ENCODE peak calls at places on chromosomes 16 and 17, in six cellular contexts. C, J, X, P, Q and U are unnamed samples.

GRCh38 chr17:49730078-49730786 is 22.5 kb upstream of the SLC35B1 start:
- DNase-seq in C (no peak), X (peak), P (no peak), J (peak), Q (no peak), U (no peak)

GRCh38 chr17:18225562-18226283 is at the start of gene LLGL1:
- DNase-seq in C (no peak), J (no peak), Q (no peak), P (no peak), X (no peak), U (no peak)

GRCh38 chr17:29682987-29683386 is 60.3 kb upstream of the CORO6 start:
- DNase-seq in Q (no peak), J (no peak), X (no peak), C (no peak), P (no peak), U (no peak)

GRCh38 chr17:78075545-78075944 is 53.0 kb downstream of the TMC6 start:
- DNase-seq in P (no peak), Q (no peak), X (no peak), J (no peak), C (no peak), U (peak)

GRCh38 chr16:35431829-35432663 is 1972.6 kb downstream of the TP53TG3F start:
- DNase-seq in C (no peak), Q (no peak), X (no peak), P (no peak), J (peak), U (no peak)

GRCh38 chr17:70296456-70296855 is 127.1 kb downstream of the KCNJ2 start:
- DNase-seq in J (no peak), P (no peak), X (no peak), C (no peak), Q (no peak), U (no peak)

GRCh38 chr16:20849587-20850390 is 43.5 kb downstream of the REXO5 start:
- DNase-seq in P (peak), C (peak), J (no peak), X (no peak), Q (no peak), U (peak)

GRCh38 chr17:32487460-32488176 is 825 bp downstream of the CDK5R1 start:
- DNase-seq in C (no peak), P (no peak), J (peak), X (no peak), Q (no peak), U (peak)

GRCh38 chr17:64658931-64659330 is 3.2 kb downstream of the SMURF2 start:
- DNase-seq in X (no peak), Q (no peak), J (no peak), C (peak), P (no peak), U (no peak)

GRCh38 chr17:79789943-79790804 is 6.7 kb downstream of the CBX8 start:
- DNase-seq in C (no peak), Q (no peak), J (peak), P (peak), X (no peak), U (no peak)

GRCh38 chr17:82495844-82496528 is 23.5 kb upstream of the FOXK2 start:
- DNase-seq in X (no peak), J (peak), C (peak), P (no peak), Q (peak), U (no peak)

GRCh38 chr16:75097941-75098897 is 18.4 kb downstream of the LDHD start:
- DNase-seq in P (no peak), J (no peak), Q (no peak), C (no peak), X (no peak), U (peak)

GRCh38 chr17:27236710-27237315 is 57.1 kb upstream of the WSB1 start:
- DNase-seq in J (no peak), P (peak), X (no peak), Q (no peak), C (peak), U (peak)

GRCh38 chr17:39920218-39921210 is 2.1 kb upstream of the GSDMB start:
- DNase-seq in P (no peak), X (no peak), J (no peak), C (no peak), Q (no peak), U (no peak)

GRCh38 chr17:79892457-79893236 is 53.4 kb upstream of the CBX4 start:
- DNase-seq in P (no peak), Q (no peak), J (no peak), X (no peak), C (peak), U (no peak)

GRCh38 chr16:2776500-2777139 is 460 bp downstream of the ELOB start:
- DNase-seq in X (no peak), C (peak), J (peak), Q (no peak), P (no peak), U (no peak)

GRCh38 chr17:49210158-49211029 is at the start of the genes ABI3 and GNGT2:
- DNase-seq in X (no peak), Q (no peak), C (no peak), P (no peak), J (no peak), U (no peak)

DNA sequence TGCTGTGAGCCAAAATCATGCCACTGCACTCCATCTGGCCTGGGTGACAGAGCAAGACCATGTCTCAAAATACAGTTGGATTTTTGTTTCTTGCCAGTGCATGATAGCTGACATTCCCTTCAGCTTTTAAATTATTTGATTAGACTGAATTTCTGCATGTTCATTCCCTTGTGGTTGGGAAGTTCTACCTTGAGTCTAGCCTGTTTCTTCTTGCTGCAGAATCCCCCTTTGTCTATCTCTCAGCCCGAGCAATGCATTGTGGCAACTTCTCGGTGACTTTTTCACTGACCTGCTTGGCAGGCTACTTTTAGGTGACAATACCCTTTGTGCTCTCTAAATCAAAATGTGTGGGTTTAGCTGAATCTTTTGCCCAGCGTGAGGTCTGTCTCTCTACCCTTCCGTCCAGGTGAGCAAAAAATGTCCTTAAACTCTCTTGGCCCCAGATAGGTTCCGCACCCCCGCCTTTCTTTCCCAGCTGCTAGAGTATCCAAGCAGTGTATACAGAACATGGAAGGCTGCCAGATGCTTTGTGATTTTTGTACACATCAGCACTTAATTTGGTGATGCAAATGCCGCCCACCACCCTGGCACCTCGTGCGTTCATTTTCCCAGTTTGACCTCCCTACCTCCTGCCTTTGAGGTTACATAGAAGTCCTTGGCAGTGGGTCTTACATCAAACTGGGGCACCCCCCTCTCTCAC is 130.2 kb downstream of the ABCC6 start:
- DNase-seq in P (no peak), X (no peak), J (no peak), Q (no peak), C (no peak), U (no peak)
- H3K27ac ChIP-seq in P (no peak), X (peak), J (peak), Q (no peak), C (no peak), U (no peak)

GRCh38 chr17:801660-802059 is 19.5 kb downstream of the MRM3 start:
- DNase-seq in C (no peak), Q (no peak), X (no peak), P (no peak), J (no peak), U (no peak)
- H3K27ac ChIP-seq in C (no peak), Q (no peak), X (no peak), P (no peak), J (peak), U (no peak)

GRCh38 chr16:54280751-54281150 is 5.8 kb downstream of the IRX3 start:
- DNase-seq in P (no peak), C (peak), J (no peak), X (no peak), Q (no peak), U (no peak)
- H3K27ac ChIP-seq in P (no peak), C (no peak), J (no peak), X (no peak), Q (no peak), U (no peak)

DNA sequence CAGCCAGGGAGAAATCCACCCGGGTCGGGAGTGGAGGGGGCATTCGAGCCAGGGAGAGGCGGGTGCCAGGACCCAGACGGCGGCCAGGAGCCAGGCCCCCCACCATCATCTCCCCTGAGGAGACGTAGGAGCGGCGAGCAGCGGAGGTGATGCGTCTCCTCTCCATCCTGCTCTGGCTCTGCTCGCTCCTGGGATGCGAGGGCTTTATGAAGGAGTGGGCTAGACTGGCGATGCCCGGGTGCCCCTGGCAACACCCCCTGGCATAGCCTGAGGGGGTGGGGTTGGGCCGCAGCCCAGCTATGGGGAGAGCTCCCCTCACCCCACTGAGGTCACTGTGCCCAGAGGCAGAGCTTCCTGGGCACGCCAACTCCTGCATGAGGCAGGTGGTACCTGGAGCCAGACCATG is at the start of gene GFAP:
- DNase-seq in X (no peak), Q (no peak), J (peak), P (no peak), C (no peak), U (peak)
- H3K27ac ChIP-seq in X (peak), Q (no peak), J (peak), P (peak), C (no peak), U (peak)

GRCh38 chr16:86566601-86566965 is at the start of gene FOXC2:
- DNase-seq in J (peak), Q (no peak), C (peak), X (peak), P (peak), U (no peak)
- H3K27ac ChIP-seq in J (no peak), Q (no peak), C (peak), X (peak), P (peak), U (no peak)

GRCh38 chr17:45123076-45123770 is 9.1 kb downstream of the PLCD3 start:
- DNase-seq in P (no peak), X (no peak), Q (no peak), J (no peak), C (no peak), U (no peak)
- H3K27ac ChIP-seq in P (peak), X (peak), Q (no peak), J (no peak), C (peak), U (no peak)